ENCODE peak calls at places on chromosomes 2 and 18, in six cellular contexts. E is CD8-positive, alpha-beta T cell; J is heart left ventricle; Y is IMR-90; M is heart right ventricle; V is aorta. H is an unnamed sample. For H3K4me1, the result is how much of the 10 kb centered on the place peaks cover.

GRCh38 chr2:37648316-37649011 is 23.0 kb downstream of the CDC42EP3 start:
- DNase-seq in E (peak), J (peak), Y (no peak), M (peak), V (peak), H (no peak)

GRCh38 chr2:150475479-150476212 is 11.8 kb downstream of the RND3 start:
- DNase-seq in E (no peak), J (no peak), Y (peak), M (no peak), V (no peak), H (no peak)

GRCh38 chr2:209600257-209601180 is 171.1 kb upstream of the UNC80 start:
- DNase-seq in E (no peak), J (no peak), Y (no peak), M (no peak), V (no peak), H (no peak)

GRCh38 chr2:113686537-113686936 is 59.5 kb downstream of the RABL2A start:
- DNase-seq in E (no peak), J (no peak), Y (peak), M (no peak), V (no peak), H (no peak)

GRCh38 chr2:141055526-141055925 is 1075.3 kb downstream of the LRP1B start:
- DNase-seq in E (no peak), J (no peak), Y (peak), M (no peak), V (no peak), H (no peak)

GRCh38 chr2:86679036-86679435 is 41.1 kb upstream of the RMND5A start:
- DNase-seq in E (no peak), J (no peak), Y (no peak), M (no peak), V (no peak), H (no peak)

GRCh38 chr2:158835431-158835830 is 40.3 kb downstream of the DAPL1 start:
- DNase-seq in E (no peak), J (no peak), Y (no peak), M (no peak), V (no peak), H (no peak)

GRCh38 chr2:150644298-150645067 is 157.0 kb upstream of the RND3 start:
- DNase-seq in E (no peak), J (peak), Y (peak), M (no peak), V (no peak), H (no peak)

GRCh38 chr2:12493031-12493513 is 223.7 kb upstream of the TRIB2 start:
- DNase-seq in E (no peak), J (peak), Y (peak), M (peak), V (no peak), H (peak)

GRCh38 chr2:110670826-110671225 is 7.0 kb downstream of the BUB1 start:
- DNase-seq in E (no peak), J (no peak), Y (no peak), M (no peak), V (no peak), H (no peak)

GRCh38 chr18:63832470-63832869 is 55.0 kb upstream of the SERPINB2 start:
- DNase-seq in E (no peak), J (no peak), Y (peak), M (no peak), V (no peak), H (no peak)

GRCh38 chr2:3432693-3433338 is 53.3 kb downstream of the TRAPPC12 start:
- DNase-seq in E (no peak), J (no peak), Y (no peak), M (no peak), V (no peak), H (no peak)

GRCh38 chr2:3433339-3433699 is 53.8 kb downstream of the TRAPPC12 start:
- DNase-seq in E (no peak), J (no peak), Y (no peak), M (no peak), V (no peak), H (no peak)

GRCh38 chr2:3430740-3431490 is 51.4 kb downstream of the TRAPPC12 start:
- DNase-seq in E (no peak), J (no peak), Y (no peak), M (no peak), V (no peak), H (no peak)

GRCh38 chr2:3430211-3430610 is 50.7 kb downstream of the TRAPPC12 start:
- DNase-seq in E (no peak), J (no peak), Y (peak), M (no peak), V (no peak), H (no peak)

GRCh38 chr2:3432067-3432466 is 52.6 kb downstream of the TRAPPC12 start:
- DNase-seq in E (no peak), J (no peak), Y (peak), M (no peak), V (no peak), H (no peak)
- H3K4me1 ChIP-seq in E (under half), J (under half), Y (under half), M (under half), V (under half), H (under half)

GRCh38 chr18:22524783-22525182 is 107.1 kb upstream of the CTAGE1 start:
- DNase-seq in E (no peak), J (no peak), Y (peak), M (no peak), V (no peak), H (no peak)
- H3K4me1 ChIP-seq in E (under half), J (under half), Y (under half), M (under half), V (under half), H (under half)

GRCh38 chr2:226903179-226903578 is 67.3 kb downstream of the RHBDD1 start:
- DNase-seq in E (no peak), J (no peak), Y (peak), M (no peak), V (no peak), H (no peak)
- H3K4me1 ChIP-seq in E (under half), J (under half), Y (under half), M (under half), V (under half), H (under half)

DNA sequence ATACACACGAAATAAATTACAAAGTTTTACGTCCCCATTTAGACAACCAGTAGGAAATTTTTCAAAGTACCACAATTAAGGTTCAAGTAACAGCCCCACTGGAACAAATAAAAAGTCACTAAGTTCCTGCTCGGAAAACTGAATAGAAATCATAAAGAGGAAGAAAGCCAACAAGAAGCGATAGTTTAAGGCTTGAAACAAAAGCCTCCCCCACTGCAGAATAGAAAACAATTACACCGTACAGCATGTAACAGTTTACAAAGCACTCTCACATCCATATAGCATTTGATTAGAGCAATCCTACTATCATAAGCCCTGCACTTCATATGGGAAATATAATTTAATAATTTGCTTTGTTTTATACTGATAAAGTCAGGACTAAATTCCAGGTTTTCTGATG is 15.5 kb downstream of the KLF7 start:
- DNase-seq in E (no peak), J (no peak), Y (no peak), M (no peak), V (no peak), H (no peak)
- H3K4me1 ChIP-seq in E (under half), J (half or more), Y (under half), M (half or more), V (under half), H (half or more)

GRCh38 chr2:9205481-9205880 is 1.1 kb upstream of the ASAP2 start:
- DNase-seq in E (no peak), J (no peak), Y (no peak), M (no peak), V (no peak), H (no peak)

GRCh38 chr2:9205963-9206948 is at the start of gene ASAP2:
- DNase-seq in E (no peak), J (peak), Y (peak), M (peak), V (peak), H (no peak)

GRCh38 chr2:9204939-9205338 is 1.7 kb upstream of the ASAP2 start:
- DNase-seq in E (no peak), J (no peak), Y (no peak), M (no peak), V (no peak), H (no peak)

GRCh38 chr2:9207641-9208301 is 1.2 kb downstream of the ASAP2 start:
- DNase-seq in E (no peak), J (no peak), Y (no peak), M (no peak), V (no peak), H (no peak)

DNA sequence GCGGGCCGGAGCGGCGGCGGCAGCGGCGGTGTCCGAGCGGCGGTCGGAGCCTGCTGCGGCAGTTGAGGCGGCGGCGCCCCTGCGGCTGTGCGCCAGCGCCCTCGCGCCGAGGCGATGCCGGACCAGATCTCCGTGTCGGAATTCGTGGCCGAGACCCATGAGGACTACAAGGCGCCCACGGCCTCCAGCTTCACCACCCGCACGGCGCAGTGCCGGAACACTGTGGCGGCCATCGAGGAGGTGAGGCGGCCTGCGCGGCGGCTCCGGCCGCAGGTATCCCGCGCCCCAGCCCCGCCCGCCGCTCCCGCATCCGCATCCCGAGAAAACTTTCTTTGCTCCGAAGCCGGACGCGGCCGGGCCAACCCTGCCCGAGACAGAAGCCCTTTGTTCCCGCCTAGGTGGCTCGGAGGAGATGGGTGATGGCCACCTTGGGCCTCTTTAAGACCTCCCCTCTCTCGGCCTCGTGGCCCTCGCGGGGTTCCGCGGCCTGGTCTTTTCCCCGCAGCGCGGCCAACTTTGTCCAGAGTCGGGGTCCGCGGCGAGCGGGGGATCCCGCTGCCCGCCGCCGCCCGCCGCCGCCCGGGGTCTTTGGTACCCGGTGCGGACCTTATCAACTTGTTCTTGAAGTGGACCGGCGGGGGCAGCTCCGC is 504 bp downstream of the ASAP2 start:
- DNase-seq in E (no peak), J (peak), Y (no peak), M (peak), V (peak), H (no peak)
- H3K4me1 ChIP-seq in E (under half), J (under half), Y (under half), M (under half), V (under half), H (under half)

DNA sequence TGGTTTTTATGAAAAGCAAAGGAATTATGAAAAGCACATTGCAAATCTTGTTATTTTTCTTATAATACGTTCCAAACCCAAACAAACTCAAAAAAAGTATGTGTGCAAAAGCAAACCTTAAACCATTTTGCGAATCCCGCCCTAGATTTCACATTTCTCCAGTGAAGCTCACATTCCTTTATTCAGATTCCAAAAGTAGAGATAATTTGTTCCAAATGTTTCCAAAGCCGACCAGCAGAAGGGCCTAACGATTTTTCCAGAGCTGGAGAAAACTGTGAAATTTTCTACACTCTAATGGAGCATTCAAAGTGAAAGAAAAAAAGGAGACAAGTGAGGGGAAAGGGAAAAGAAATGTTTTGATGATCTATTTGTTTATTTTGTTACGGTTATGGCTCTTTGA is 286.5 kb upstream of the SLC14A2 start:
- DNase-seq in E (no peak), J (no peak), Y (no peak), M (no peak), V (no peak), H (no peak)
- H3K4me1 ChIP-seq in E (under half), J (under half), Y (under half), M (under half), V (under half), H (under half)

GRCh38 chr2:109421101-109421500 is 192.7 kb downstream of the SEPTIN10 start:
- DNase-seq in E (no peak), J (no peak), Y (no peak), M (no peak), V (peak), H (no peak)
- H3K4me1 ChIP-seq in E (under half), J (under half), Y (under half), M (under half), V (under half), H (under half)

DNA sequence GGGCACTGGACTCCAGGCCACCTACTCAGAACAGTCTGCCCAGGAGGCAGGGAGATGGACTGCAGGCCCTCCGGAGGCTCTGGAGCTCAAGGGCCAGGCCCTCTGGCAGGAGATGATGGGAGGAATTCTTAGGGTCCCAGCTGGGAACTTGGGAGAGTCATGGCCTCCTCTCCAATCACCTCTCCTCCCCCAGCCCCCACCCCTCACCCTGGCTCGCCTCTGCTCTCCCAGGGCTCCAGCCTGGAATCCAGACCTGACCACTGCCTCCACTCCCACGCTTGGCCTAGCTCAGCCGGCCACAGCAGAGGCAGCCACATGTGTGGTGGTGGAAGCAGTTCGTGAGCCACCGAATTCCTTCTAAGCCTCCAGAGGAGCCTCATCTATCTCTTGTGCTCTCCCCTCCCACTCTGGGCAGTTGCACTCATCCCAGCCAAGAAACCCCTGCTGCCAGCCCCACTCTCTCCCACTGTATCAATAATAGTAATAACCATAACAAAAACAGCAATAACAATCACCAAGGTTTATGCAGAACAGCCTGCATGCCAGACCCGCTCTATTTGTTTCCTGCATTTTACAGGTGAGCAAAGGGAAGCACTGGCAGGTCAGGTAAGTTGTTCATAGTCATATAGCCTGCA is 67.4 kb downstream of the TNS1 start:
- DNase-seq in E (no peak), J (peak), Y (peak), M (no peak), V (peak), H (no peak)
- H3K4me1 ChIP-seq in E (under half), J (half or more), Y (half or more), M (half or more), V (under half), H (under half)

H was measured in RWPE2.